ENCODE peak calls at places on chromosomes 7 and 10, in seven cellular contexts. M is AG09319, F is PC-9, T is neural crest cell, E is transverse colon, J is stomach, A is astrocyte of the spinal cord. G is an unnamed sample.

GRCh38 chr10:33238643-33239042 is 95.8 kb downstream of the NRP1 start:
- DNase-seq in J (no peak), M (no peak), A (peak), E (no peak), T (no peak), F (peak), G (no peak)

GRCh38 chr10:125707852-125708468 is 11.5 kb upstream of the EDRF1 start:
- DNase-seq in M (no peak), F (peak), E (no peak), A (peak), J (no peak), T (no peak), G (no peak)

GRCh38 chr7:140771826-140772225 is 75.3 kb downstream of the NDUFB2 start:
- DNase-seq in T (no peak), A (no peak), E (no peak), F (no peak), M (no peak), J (no peak), G (no peak)

GRCh38 chr10:109913351-109913902 is 9.9 kb downstream of the XPNPEP1 start:
- DNase-seq in J (no peak), T (no peak), A (no peak), E (no peak), F (no peak), M (no peak), G (no peak)

GRCh38 chr10:27525819-27526218 is 21.7 kb downstream of the RAB18 start:
- DNase-seq in F (no peak), T (no peak), E (no peak), A (peak), J (no peak), M (peak), G (no peak)

GRCh38 chr10:11215468-11215867 is 197.8 kb downstream of the CELF2 start:
- DNase-seq in E (no peak), A (no peak), J (no peak), M (no peak), F (no peak), T (no peak), G (no peak)

GRCh38 chr10:88271736-88272135 is 311.4 kb downstream of the RNLS start:
- DNase-seq in M (no peak), E (no peak), T (no peak), J (no peak), A (no peak), F (no peak), G (no peak)

GRCh38 chr7:151409555-151410404 is at the start of gene WDR86:
- DNase-seq in E (no peak), F (no peak), M (no peak), T (peak), A (no peak), J (no peak), G (no peak)

GRCh38 chr7:35248576-35249536 is 5.0 kb downstream of the TBX20 start:
- DNase-seq in M (no peak), T (no peak), E (no peak), F (no peak), J (no peak), A (no peak), G (no peak)

GRCh38 chr7:41940760-41941343 is 238.0 kb upstream of the INHBA start:
- DNase-seq in E (peak), T (peak), J (peak), F (peak), A (peak), M (no peak), G (peak)

GRCh38 chr10:47252093-47252780 is 47.8 kb upstream of the GDF10 start:
- DNase-seq in A (no peak), M (no peak), T (no peak), E (no peak), J (no peak), F (no peak), G (no peak)

GRCh38 chr7:156496491-156497264 is 143.9 kb upstream of the RNF32 start:
- DNase-seq in M (no peak), F (peak), E (no peak), A (no peak), T (no peak), J (no peak), G (no peak)

GRCh38 chr10:22437620-22438588 is 92.6 kb downstream of the SPAG6 start:
- DNase-seq in J (peak), M (no peak), A (peak), F (no peak), T (no peak), E (no peak), G (no peak)

GRCh38 chr10:90846746-90847145 is 11.1 kb downstream of the HTR7 start:
- DNase-seq in A (peak), F (no peak), E (no peak), T (no peak), J (no peak), M (no peak), G (no peak)

GRCh38 chr10:91340613-91341362 is 69.4 kb upstream of the HECTD2 start:
- DNase-seq in M (peak), A (peak), T (no peak), F (peak), E (no peak), J (no peak), G (no peak)

GRCh38 chr10:104080762-104081161 is 4.9 kb downstream of the COL17A1 start:
- DNase-seq in M (no peak), A (no peak), E (peak), J (no peak), F (no peak), T (no peak), G (no peak)

GRCh38 chr7:80542398-80542797 is 30.5 kb upstream of the GNAT3 start:
- DNase-seq in T (no peak), J (no peak), M (peak), E (no peak), A (peak), F (peak), G (no peak)

GRCh38 chr10:50605280-50606270 is 18.2 kb downstream of the SGMS1 start:
- DNase-seq in T (no peak), A (peak), M (peak), F (peak), E (peak), J (peak), G (no peak)

GRCh38 chr7:148110097-148110868 is 480.3 kb upstream of the C7orf33 start:
- DNase-seq in E (no peak), J (peak), T (no peak), M (no peak), A (no peak), F (no peak), G (no peak)

GRCh38 chr10:26311383-26311940 is 94.9 kb downstream of the GAD2 start:
- DNase-seq in F (no peak), T (no peak), M (no peak), J (no peak), E (no peak), A (no peak), G (no peak)

GRCh38 chr10:60549686-60550085 is 160.0 kb upstream of the ANK3 start:
- DNase-seq in M (no peak), T (no peak), E (no peak), A (peak), F (no peak), J (no peak), G (no peak)

GRCh38 chr7:17139081-17139480 is 159.4 kb upstream of the AHR start:
- DNase-seq in T (no peak), J (no peak), E (no peak), F (peak), A (no peak), M (no peak), G (no peak)

GRCh38 chr7:130921391-130922180 is 187.6 kb upstream of the KLF14 start:
- DNase-seq in A (peak), E (peak), F (no peak), J (peak), M (peak), T (peak), G (no peak)

GRCh38 chr10:61486251-61486650 is 33.1 kb upstream of the TMEM26 start:
- DNase-seq in F (no peak), A (no peak), E (no peak), M (no peak), J (no peak), T (no peak), G (no peak)

GRCh38 chr10:79392506-79393176 is 45.4 kb downstream of the PPIF start:
- DNase-seq in T (no peak), J (peak), E (no peak), F (no peak), A (no peak), M (no peak), G (no peak)

GRCh38 chr10:107103174-107104025 is 61.1 kb downstream of the SORCS1 start:
- DNase-seq in A (no peak), F (no peak), T (no peak), E (peak), M (no peak), J (no peak), G (no peak)

GRCh38 chr10:11757452-11757819 is 15.3 kb downstream of the ECHDC3 start:
- DNase-seq in M (peak), A (peak), T (no peak), F (no peak), J (peak), E (no peak), G (no peak)

GRCh38 chr7:82559203-82559805 is 115.7 kb upstream of the CACNA2D1 start:
- DNase-seq in E (peak), A (no peak), J (peak), F (peak), T (no peak), M (no peak), G (no peak)

GRCh38 chr7:144671429-144671828 is 164.4 kb downstream of the TPK1 start:
- DNase-seq in A (no peak), F (no peak), J (no peak), E (no peak), M (no peak), T (no peak), G (no peak)

GRCh38 chr7:69934475-69934903 is 336.2 kb downstream of the AUTS2 start:
- DNase-seq in M (no peak), F (no peak), A (no peak), J (no peak), T (no peak), E (no peak), G (no peak)

GRCh38 chr10:35409094-35409582 is 72.8 kb downstream of the CCNY start:
- DNase-seq in M (no peak), F (no peak), J (no peak), A (peak), T (no peak), E (no peak), G (no peak)

GRCh38 chr7:47596502-47597202 is 14.7 kb upstream of the TNS3 start:
- DNase-seq in T (no peak), M (no peak), F (no peak), J (peak), E (no peak), A (no peak), G (no peak)

GRCh38 chr10:1132584-1132983 is 76.4 kb downstream of the WDR37 start:
- DNase-seq in J (no peak), F (no peak), T (no peak), M (no peak), A (no peak), E (no peak), G (no peak)

GRCh38 chr7:105224884-105225651 is 163.7 kb downstream of the SRPK2 start:
- DNase-seq in E (no peak), T (no peak), A (peak), J (no peak), M (peak), F (peak), G (no peak)

DNA sequence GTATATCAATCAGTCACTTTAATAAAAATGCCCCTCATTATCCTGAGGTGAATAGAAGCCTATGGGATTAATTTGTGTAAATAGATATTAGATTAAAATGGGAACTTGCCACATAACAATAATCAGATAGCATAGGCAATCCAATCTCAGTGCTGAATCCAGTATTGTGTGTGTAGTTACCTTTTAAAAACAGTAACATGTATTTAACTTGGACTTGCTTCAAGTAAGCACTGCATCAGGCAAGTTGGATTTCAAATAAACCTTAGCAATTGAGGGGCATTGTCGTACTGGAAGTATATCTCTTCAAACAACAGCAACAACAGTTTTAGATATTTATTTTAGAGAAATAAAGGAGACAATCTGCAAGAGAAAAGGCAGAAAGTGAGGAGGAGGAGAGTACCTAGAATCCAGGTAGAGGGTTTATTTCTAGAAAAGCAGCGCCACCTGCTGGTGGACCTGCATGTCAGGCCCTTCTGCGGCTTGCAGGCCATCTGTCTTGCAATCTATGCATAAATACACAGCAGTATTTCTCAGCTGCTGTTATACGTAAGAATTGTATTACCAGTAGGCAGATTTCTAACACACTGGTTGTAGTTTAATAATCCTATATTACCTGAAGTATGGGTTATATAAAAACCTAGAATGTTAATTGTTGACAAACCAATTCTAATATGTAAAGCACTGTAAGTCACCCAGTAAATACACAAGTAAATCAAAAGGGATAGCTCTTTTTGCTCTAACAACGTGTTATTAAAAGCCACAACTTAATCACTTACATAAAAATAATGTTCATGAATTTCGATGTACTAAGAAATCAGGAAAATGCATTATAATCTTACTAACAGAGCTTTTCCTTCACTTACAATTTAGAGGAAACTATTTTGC is 652.8 kb downstream of the KCNMA1 start:
- DNase-seq in E (peak), A (peak), T (peak), F (peak), M (peak), J (peak), G (peak)
- TF ChIP-seq CTCF in E (peak), A (peak), T (peak), F (peak), M (peak), J (no peak), G (peak)

DNA sequence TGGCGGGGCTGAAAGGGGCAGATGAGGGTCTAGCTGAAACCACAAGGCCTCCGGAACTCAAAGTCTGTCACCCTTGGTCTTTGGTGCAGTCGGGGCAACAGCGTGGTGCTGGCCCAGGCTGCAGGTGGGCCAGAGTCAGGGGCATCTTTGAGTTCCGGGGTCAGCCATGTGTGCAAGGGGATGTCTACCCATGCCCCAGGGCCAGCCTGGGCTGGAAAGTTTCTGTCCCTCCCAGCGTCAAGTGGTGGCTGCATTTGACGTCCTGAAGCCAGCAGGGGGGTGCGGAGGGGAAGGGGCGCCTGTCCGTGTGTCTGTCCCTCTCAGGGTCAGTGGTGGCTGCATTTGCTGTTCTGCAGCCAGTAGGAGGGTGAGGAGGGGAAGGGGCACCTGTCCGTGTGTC is 670 bp downstream of the BRAT1 start:
- DNase-seq in M (no peak), F (no peak), T (no peak), E (no peak), J (no peak), A (no peak), G (no peak)
- TF ChIP-seq CTCF in M (no peak), F (no peak), T (no peak), E (no peak), J (no peak), A (no peak), G (no peak)

GRCh38 chr10:71762324-71762723 is 11.0 kb downstream of the VSIR start:
- DNase-seq in J (no peak), E (no peak), T (no peak), F (no peak), A (no peak), M (no peak), G (no peak)

GRCh38 chr10:71765176-71765906 is 8.0 kb downstream of the VSIR start:
- DNase-seq in A (peak), J (no peak), T (no peak), M (no peak), E (no peak), F (peak), G (no peak)

GRCh38 chr10:71761105-71761511 is 12.2 kb downstream of the VSIR start:
- DNase-seq in T (no peak), J (no peak), F (no peak), A (no peak), E (no peak), M (no peak), G (no peak)

GRCh38 chr10:71763352-71764127 is 9.8 kb downstream of the VSIR start:
- DNase-seq in F (no peak), M (no peak), T (no peak), A (no peak), E (no peak), J (no peak), G (no peak)

GRCh38 chr10:71761541-71762113 is 11.7 kb downstream of the VSIR start:
- DNase-seq in F (no peak), J (no peak), M (no peak), T (no peak), A (no peak), E (no peak), G (no peak)
- TF ChIP-seq CTCF in F (no peak), J (no peak), M (no peak), T (no peak), A (peak), E (no peak), G (no peak)

GRCh38 chr10:86972613-86973380 is 4.5 kb downstream of the ADIRF start:
- DNase-seq in A (no peak), E (no peak), T (no peak), F (no peak), M (no peak), J (no peak), G (no peak)

GRCh38 chr10:86970152-86970886 is 2.0 kb downstream of the ADIRF start:
- DNase-seq in J (peak), M (peak), E (peak), F (peak), T (no peak), A (peak), G (no peak)

GRCh38 chr10:86970887-86971145 is 2.5 kb downstream of the ADIRF start:
- DNase-seq in M (no peak), F (no peak), A (no peak), E (no peak), J (no peak), T (no peak), G (no peak)

GRCh38 chr10:86969421-86970041 is 1.2 kb downstream of the ADIRF start:
- DNase-seq in A (peak), E (no peak), M (no peak), F (no peak), J (peak), T (no peak), G (no peak)

DNA sequence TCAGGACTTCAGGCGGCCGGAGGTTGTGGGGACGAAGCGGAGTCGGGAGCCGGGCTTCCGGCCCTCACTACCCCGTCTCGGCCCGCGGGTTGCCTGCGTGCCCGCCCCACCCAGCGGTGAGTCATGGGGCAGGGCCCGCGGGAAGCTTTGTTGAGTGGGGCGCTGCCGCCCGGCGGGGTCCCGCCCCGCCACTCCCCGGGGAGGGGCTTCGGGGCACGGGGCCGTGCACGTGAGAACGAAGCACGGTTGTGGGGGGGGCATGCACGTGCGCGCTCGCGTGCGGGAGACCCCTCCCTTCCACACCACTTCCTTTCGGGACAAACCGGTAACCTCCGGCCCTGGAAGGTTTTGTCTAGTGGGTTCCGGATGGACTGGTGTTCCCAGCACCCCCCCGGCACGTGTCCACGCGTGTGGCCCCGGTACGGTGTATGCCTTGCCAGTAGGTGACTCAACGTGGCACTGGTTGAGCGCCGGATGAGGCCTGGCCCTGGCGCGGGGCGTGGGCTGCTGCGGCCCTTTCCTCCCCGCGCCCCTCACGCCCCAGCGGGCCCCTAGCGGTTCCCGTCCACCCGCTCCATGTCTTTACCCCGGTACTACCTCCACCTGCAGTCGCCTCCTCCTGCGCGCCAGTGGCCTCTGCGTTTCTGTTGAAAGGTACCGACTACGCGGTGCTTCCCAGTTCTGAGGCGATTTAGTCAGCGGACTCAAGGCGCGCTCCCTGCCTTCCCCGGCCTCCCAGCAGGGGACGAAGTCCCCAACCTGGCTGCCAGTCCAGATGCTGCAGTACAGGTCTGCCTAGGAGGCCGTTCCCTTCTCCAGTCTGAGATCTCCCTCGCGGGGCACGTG is 3.1 kb downstream of the ADIRF start:
- DNase-seq in M (peak), E (peak), A (peak), F (peak), J (peak), T (peak), G (peak)
- TF ChIP-seq CTCF in M (no peak), E (peak), A (no peak), F (no peak), J (no peak), T (peak), G (no peak)

GRCh38 chr10:115432188-115432819 is 339.1 kb downstream of the ATRNL1 start:
- DNase-seq in A (peak), M (no peak), E (no peak), F (no peak), T (no peak), J (no peak), G (no peak)
- TF ChIP-seq CTCF in A (peak), M (no peak), E (no peak), F (peak), T (peak), J (no peak), G (no peak)

GRCh38 chr10:43863859-43864591 is 215.3 kb upstream of the ZNF32 start:
- DNase-seq in J (peak), F (peak), A (peak), T (no peak), M (no peak), E (peak), G (no peak)
- TF ChIP-seq CTCF in J (no peak), F (no peak), A (no peak), T (no peak), M (no peak), E (no peak), G (no peak)

GRCh38 chr7:128939861-128940410 is 2.2 kb downstream of the IRF5 start:
- DNase-seq in M (no peak), T (no peak), E (peak), J (no peak), F (no peak), A (no peak), G (peak)
- TF ChIP-seq CTCF in M (no peak), T (no peak), E (no peak), J (no peak), F (no peak), A (no peak), G (no peak)

DNA sequence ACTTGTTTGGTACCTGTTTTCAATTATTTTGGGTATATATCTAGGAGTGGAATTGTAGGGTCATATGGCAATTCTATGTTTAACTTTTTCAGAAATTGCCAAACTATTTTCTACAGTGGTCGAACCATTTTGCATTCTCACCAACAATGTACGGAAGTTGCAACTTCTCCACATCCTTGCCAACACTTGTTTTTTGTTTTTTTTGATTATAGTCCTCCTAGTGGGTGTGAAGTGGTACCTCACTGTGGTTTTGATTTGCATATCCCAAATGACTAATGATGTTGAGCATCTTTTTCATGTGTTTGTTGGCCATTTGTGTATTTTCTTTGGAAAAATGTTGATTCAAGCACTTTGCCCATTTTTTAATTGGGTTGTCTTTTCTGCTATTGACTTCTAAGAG is 122.1 kb downstream of the RPS24 start:
- DNase-seq in T (no peak), E (no peak), M (no peak), A (no peak), J (no peak), F (peak), G (no peak)
- TF ChIP-seq CTCF in T (peak), E (no peak), M (no peak), A (no peak), J (no peak), F (peak), G (no peak)